ENCODE peak calls at places on chromosomes 12 and 14, in six cellular contexts. Y is T follicular helper cell; Z is left cardiac atrium; R is naive thymus-derived CD8-positive, alpha-beta T cell; D is hepatocyte; P is stimulated activated CD8-positive, alpha-beta memory T cell treated with anti-CD3 and anti-CD28 coated beads, Interleukin-4, amount 100 ng/mL, for 4 hours. G is an unnamed sample.

GRCh38 chr14:65412881-65413738 is 580 bp downstream of the FUT8 start:
- DNase-seq in R (peak; percentile 5), Z (no peak), Y (peak; percentile 45), P (no peak), D (peak; percentile 89), G (peak; percentile 66)

GRCh38 chr12:41509655-41510054 is 321.5 kb downstream of the PDZRN4 start:
- DNase-seq in Y (no peak), D (no peak), Z (no peak), R (no peak), P (no peak), G (no peak)

GRCh38 chr12:6635375-6635855 is 344 bp downstream of the LPAR5 start:
- DNase-seq in D (no peak), R (peak; percentile 41), P (no peak), Z (no peak), Y (no peak), G (no peak)

GRCh38 chr14:98958048-98959031 is 313.7 kb downstream of the BCL11B start:
- DNase-seq in D (no peak), Z (no peak), Y (no peak), R (no peak), P (no peak), G (no peak)

GRCh38 chr12:58925111-58925732 is 4.9 kb upstream of the LRIG3 start:
- DNase-seq in Y (no peak), Z (no peak), R (no peak), P (no peak), D (peak; percentile 59), G (no peak)

GRCh38 chr14:74518221-74518620 is 24.7 kb downstream of the ISCA2 start:
- DNase-seq in Z (no peak), P (no peak), Y (no peak), R (no peak), D (no peak), G (no peak)

GRCh38 chr12:67698711-67699603 is 50.4 kb downstream of the DYRK2 start:
- DNase-seq in D (no peak), P (no peak), Y (peak; percentile 7), Z (no peak), R (peak; percentile 20), G (no peak)

GRCh38 chr12:85489194-85489593 is 209.2 kb downstream of the ALX1 start:
- DNase-seq in D (no peak), Y (no peak), Z (no peak), P (no peak), R (no peak), G (no peak)

GRCh38 chr14:104137297-104138097 is 890 bp upstream of the KIF26A start:
- DNase-seq in Z (peak; percentile 77), P (peak; percentile 13), Y (peak; percentile 34), D (peak; percentile 85), R (peak; percentile 28), G (peak; percentile 74)

GRCh38 chr12:130435826-130436225 is 98.1 kb downstream of the PIWIL1 start:
- DNase-seq in Z (no peak), Y (no peak), R (no peak), D (no peak), P (no peak), G (no peak)

GRCh38 chr14:38357557-38357956 is 101.7 kb upstream of the CLEC14A start:
- DNase-seq in R (no peak), Z (no peak), D (no peak), Y (no peak), P (no peak), G (peak; percentile 72)

GRCh38 chr12:54416908-54417603 is 2.0 kb downstream of the ITGA5 start:
- DNase-seq in Z (no peak), Y (no peak), R (no peak), D (no peak), P (no peak), G (no peak)

GRCh38 chr12:100141998-100142850 is 450 bp downstream of the BLTP3B start:
- DNase-seq in Z (peak; percentile 56), D (peak; percentile 68), Y (peak; percentile 16), P (no peak), R (peak; percentile 14), G (peak; percentile 15)

GRCh38 chr14:101497910-101498860 is 63.1 kb upstream of the DIO3 start:
- DNase-seq in Y (no peak), D (no peak), R (no peak), Z (peak; percentile 2), P (no peak), G (no peak)

GRCh38 chr14:101808020-101808641 is 46.6 kb downstream of the PPP2R5C start:
- DNase-seq in Y (no peak), R (no peak), Z (no peak), D (peak; percentile 18), P (no peak), G (no peak)

GRCh38 chr12:28767836-28768348 is 381.2 kb upstream of the FAR2 start:
- DNase-seq in D (no peak), Y (no peak), Z (no peak), R (no peak), P (no peak), G (no peak)

GRCh38 chr12:10288989-10289388 is 18.7 kb upstream of the KLRD1 start:
- DNase-seq in Z (no peak), R (no peak), D (no peak), Y (no peak), P (no peak), G (no peak)

GRCh38 chr14:88189040-88189839 is 133.8 kb downstream of the KCNK10 start:
- DNase-seq in Z (peak; percentile 68), D (peak; percentile 91), P (peak; percentile 7), R (no peak), Y (peak; percentile 18), G (peak; percentile 61)

GRCh38 chr12:95424271-95424994 is 49.5 kb upstream of the METAP2 start:
- DNase-seq in Y (no peak), Z (no peak), P (no peak), R (no peak), D (no peak), G (no peak)

GRCh38 chr12:45354399-45354798 is 138.5 kb downstream of the ANO6 start:
- DNase-seq in R (no peak), Y (no peak), P (no peak), Z (no peak), D (peak; percentile 45), G (no peak)

GRCh38 chr14:71371711-71372396 is 464.6 kb downstream of the PCNX1 start:
- DNase-seq in D (peak; percentile 15), P (no peak), R (no peak), Z (no peak), Y (no peak), G (peak; percentile 45)

GRCh38 chr12:113090740-113091139 is 34.2 kb downstream of the DTX1 start:
- DNase-seq in R (no peak), Z (no peak), Y (no peak), P (no peak), D (no peak), G (no peak)

GRCh38 chr14:28243600-28243999 is 523.0 kb upstream of the FOXG1 start:
- DNase-seq in Z (no peak), Y (no peak), D (no peak), R (no peak), P (no peak), G (no peak)

GRCh38 chr14:71686677-71687076 is 245.6 kb upstream of the RGS6 start:
- DNase-seq in Y (no peak), D (peak; percentile 19), Z (no peak), R (no peak), P (no peak), G (no peak)

GRCh38 chr12:132483612-132484011 is 6.3 kb upstream of the FBRSL1 start:
- DNase-seq in Y (no peak), Z (peak; percentile 11), R (no peak), P (no peak), D (no peak), G (no peak)

GRCh38 chr12:24960222-24960855 is 11.4 kb upstream of the BCAT1 start:
- DNase-seq in R (no peak), Y (no peak), Z (no peak), D (peak; percentile 50), P (no peak), G (peak; percentile 51)

GRCh38 chr12:79444089-79444488 is 246.7 kb downstream of the PAWR start:
- DNase-seq in D (no peak), Y (no peak), P (no peak), Z (no peak), R (no peak), G (peak; percentile 21)

GRCh38 chr14:65961004-65961403 is 525.2 kb upstream of the CCDC196 start:
- DNase-seq in Z (peak; percentile 44), Y (peak; percentile 52), R (peak; percentile 35), P (peak; percentile 31), D (peak; percentile 58), G (peak; percentile 12)

GRCh38 chr12:23576372-23576771 is 373.1 kb downstream of the SOX5 start:
- DNase-seq in D (no peak), P (no peak), R (no peak), Y (no peak), Z (no peak), G (no peak)

GRCh38 chr12:3242199-3242863 is 165.2 kb downstream of the TSPAN9 start:
- DNase-seq in P (no peak), R (no peak), Y (no peak), D (no peak), Z (peak; percentile 54), G (no peak)

GRCh38 chr12:92597997-92598396 is 104.8 kb upstream of the PLEKHG7 start:
- DNase-seq in R (no peak), P (no peak), D (no peak), Y (no peak), Z (no peak), G (peak; percentile 27)

GRCh38 chr14:76937181-76938091 is 91.1 kb downstream of the IRF2BPL start:
- DNase-seq in R (no peak), D (peak; percentile 86), Z (peak; percentile 76), Y (no peak), P (no peak), G (peak; percentile 97)

GRCh38 chr12:34286483-34286882 is 264.2 kb downstream of the ALG10 start:
- DNase-seq in Y (no peak), R (no peak), P (no peak), Z (no peak), D (no peak), G (no peak)

GRCh38 chr12:29365091-29365490 is 15.9 kb downstream of the ERGIC2 start:
- DNase-seq in Z (no peak), D (no peak), Y (no peak), R (no peak), P (no peak), G (no peak)

GRCh38 chr12:65875635-65876034 is 51.4 kb downstream of the HMGA2 start:
- DNase-seq in D (no peak), R (no peak), Y (no peak), Z (no peak), P (no peak), G (no peak)

GRCh38 chr12:132695431-132695830 is 8.0 kb downstream of the PXMP2 start:
- DNase-seq in Z (peak; percentile 39), P (no peak), D (no peak), Y (no peak), R (no peak), G (no peak)

G was measured in hepatic stellate cell.